ENCODE peak calls at places on chromosome 3, in nine cellular contexts. X, T, J, I, C, Z, D, H and B are unnamed samples.

GRCh38 chr3:196988241-196989029 is 19.8 kb upstream of the PIGZ start:
- DNase-seq in D (peak; percentile 68), J (peak; percentile 15), T (no peak), I (no peak), C (no peak), X (no peak), H (no peak), Z (peak; percentile 10), B (no peak)

GRCh38 chr3:157460253-157460652 is 23.6 kb downstream of the PTX3 start:
- DNase-seq in X (no peak), H (no peak), T (no peak), I (no peak), Z (peak; percentile 94), C (peak; percentile 67), D (no peak), J (no peak), B (no peak)

GRCh38 chr3:100149130-100149529 is 34.8 kb upstream of the FILIP1L start:
- DNase-seq in J (no peak), C (no peak), H (no peak), D (no peak), Z (no peak), T (no peak), I (no peak), X (no peak), B (no peak)

GRCh38 chr3:187808466-187809291 is 63.4 kb upstream of the BCL6 start:
- DNase-seq in H (no peak), J (no peak), D (no peak), X (no peak), C (no peak), I (no peak), T (no peak), Z (no peak), B (no peak)

GRCh38 chr3:66428733-66429132 is 72.1 kb downstream of the LRIG1 start:
- DNase-seq in I (peak; percentile 38), H (peak; percentile 45), C (peak; percentile 99), Z (peak; percentile 98), J (no peak), D (no peak), T (peak; percentile 93), X (peak; percentile 85), B (no peak)

GRCh38 chr3:49869525-49870126 is at the start of gene CAMKV:
- DNase-seq in Z (no peak), T (no peak), X (no peak), H (no peak), I (peak; percentile 13), J (no peak), C (no peak), D (peak; percentile 51), B (no peak)

GRCh38 chr3:65596511-65597224 is 442.1 kb downstream of the MAGI1 start:
- DNase-seq in J (no peak), I (no peak), C (no peak), X (no peak), D (no peak), Z (no peak), H (no peak), T (no peak), B (no peak)

GRCh38 chr3:184765047-184765729 is 46.8 kb upstream of the VPS8 start:
- DNase-seq in I (no peak), X (no peak), J (no peak), C (no peak), Z (no peak), H (no peak), D (no peak), T (no peak), B (no peak)

GRCh38 chr3:171614318-171614967 is 154.2 kb upstream of the TNIK start:
- DNase-seq in T (no peak), X (no peak), Z (peak; percentile 45), I (peak; percentile 23), C (no peak), D (peak; percentile 46), J (no peak), H (no peak), B (no peak)